ENCODE peak calls at places on chromosomes 6 and 20, in four cellular contexts. V is naive B cell, O is SIG-M5, G is T47D. S is an unnamed sample.

GRCh38 chr6:135096403-135097130 is 41.9 kb upstream of the HBS1L start:
- DNase-seq in V (no peak), O (no peak), G (no peak), S (no peak)

GRCh38 chr6:7050911-7051779 is 56.6 kb upstream of the RREB1 start:
- DNase-seq in V (no peak), O (no peak), G (peak), S (peak)

GRCh38 chr6:35036059-35036827 is 104.9 kb downstream of the TCP11 start:
- DNase-seq in V (no peak), O (no peak), G (no peak), S (no peak)

GRCh38 chr20:63226020-63226943 is 9.4 kb upstream of the BIRC7 start:
- DNase-seq in V (no peak), O (no peak), G (no peak), S (no peak)

GRCh38 chr20:23147964-23148720 is 62.0 kb upstream of the CD93 start:
- DNase-seq in V (no peak), O (no peak), G (no peak), S (no peak)

GRCh38 chr6:168601101-168601500 is 160.1 kb downstream of the SMOC2 start:
- DNase-seq in V (no peak), O (no peak), G (no peak), S (no peak)

GRCh38 chr6:139519571-139520031 is 145.2 kb upstream of the CITED2 start:
- DNase-seq in V (no peak), O (no peak), G (no peak), S (no peak)

GRCh38 chr6:43113431-43114260 is 37.5 kb downstream of the PTK7 start:
- DNase-seq in V (no peak), O (no peak), G (no peak), S (no peak)

GRCh38 chr20:5567644-5568043 is 182.6 kb upstream of the SHLD1 start:
- DNase-seq in V (no peak), O (no peak), G (no peak), S (no peak)

GRCh38 chr6:136070815-136071214 is 179.3 kb downstream of the MTFR2 start:
- DNase-seq in V (no peak), O (no peak), G (no peak), S (no peak)

GRCh38 chr6:125867483-125867935 is 76.7 kb downstream of the NCOA7 start:
- DNase-seq in V (no peak), O (no peak), G (peak), S (no peak)

GRCh38 chr6:42748241-42748898 is 2.5 kb upstream of the TBCC start:
- DNase-seq in V (no peak), O (no peak), G (no peak), S (no peak)

GRCh38 chr6:33276864-33277662 is at the start of gene B3GALT4:
- DNase-seq in V (peak), O (peak), G (peak), S (peak)

GRCh38 chr6:13421425-13422057 is 65.9 kb downstream of the GFOD1 start:
- DNase-seq in V (no peak), O (no peak), G (no peak), S (no peak)

GRCh38 chr6:136550330-136551071 is at the start of gene MAP7:
- DNase-seq in V (peak), O (no peak), G (peak), S (peak)

GRCh38 chr6:165055231-165055630 is 254.2 kb downstream of the C6orf118 start:
- DNase-seq in V (no peak), O (no peak), G (no peak), S (no peak)

GRCh38 chr20:53940356-53940694 is 130.1 kb downstream of the BCAS1 start:
- DNase-seq in V (no peak), O (no peak), G (no peak), S (no peak)

GRCh38 chr6:151021878-151022277 is 156.4 kb downstream of the MTHFD1L start:
- DNase-seq in V (no peak), O (no peak), G (no peak), S (no peak)

GRCh38 chr6:170206317-170206621 is 84.6 kb downstream of the DLL1 start:
- DNase-seq in V (no peak), O (no peak), G (no peak), S (no peak)

GRCh38 chr20:48897298-48898044 is 24.0 kb upstream of the ARFGEF2 start:
- DNase-seq in V (no peak), O (no peak), G (peak), S (peak)

GRCh38 chr20:39888310-39888709 is 800.7 kb downstream of the MAFB start:
- DNase-seq in V (no peak), O (no peak), G (no peak), S (no peak)

GRCh38 chr20:46084805-46085792 is 4.7 kb downstream of the NCOA5 start:
- DNase-seq in V (no peak), O (no peak), G (peak), S (no peak)

GRCh38 chr6:47073125-47074110 is 31.3 kb upstream of the ADGRF1 start:
- DNase-seq in V (no peak), O (no peak), G (no peak), S (peak)

GRCh38 chr6:135909737-135910387 is 58.4 kb downstream of the PDE7B start:
- DNase-seq in V (peak), O (no peak), G (peak), S (peak)

GRCh38 chr6:12296255-12296573 is 6.1 kb downstream of the EDN1 start:
- DNase-seq in V (no peak), O (no peak), G (peak), S (no peak)

GRCh38 chr6:130382872-130383490 is 17.2 kb downstream of the TMEM200A start:
- DNase-seq in V (no peak), O (no peak), G (no peak), S (no peak)

GRCh38 chr6:71879016-71879415 is 7.3 kb upstream of the RIMS1 start:
- DNase-seq in V (no peak), O (no peak), G (no peak), S (no peak)

GRCh38 chr20:39910536-39910935 is 778.5 kb downstream of the MAFB start:
- DNase-seq in V (no peak), O (no peak), G (no peak), S (no peak)

GRCh38 chr20:62707981-62708521 is 585 bp upstream of the NTSR1 start:
- DNase-seq in V (peak), O (no peak), G (peak), S (peak)

GRCh38 chr6:150940951-150941350 is 75.4 kb downstream of the MTHFD1L start:
- DNase-seq in V (no peak), O (no peak), G (no peak), S (no peak)

GRCh38 chr6:72260489-72260888 is 361.4 kb upstream of the KCNQ5 start:
- DNase-seq in V (no peak), O (no peak), G (peak), S (no peak)

GRCh38 chr6:18536693-18537092 is 149.5 kb downstream of the RNF144B start:
- DNase-seq in V (no peak), O (no peak), G (no peak), S (no peak)

GRCh38 chr20:35561671-35562070 is 19.8 kb downstream of the ERGIC3 start:
- DNase-seq in V (no peak), O (no peak), G (peak), S (no peak)